ENCODE peak calls at places on chromosome 6, in eight cellular contexts. One of them, this sample, is unnamed. For H3K36me3, the result is how much of the 10 kb centered on the place peaks cover.

GRCh38 chr6:132598473-132598872 is 8.9 kb upstream of the TAAR5 start:
- DNase-seq in psoas muscle: no peak
- DNase-seq in pancreas: no peak
- DNase-seq in tibial nerve: no peak
- DNase-seq in uterus: no peak
- DNase-seq in neural progenitor cell: peak
- DNase-seq in upper lobe of left lung: no peak
- DNase-seq in cardiac muscle cell: peak
- DNase-seq in this sample: no peak

GRCh38 chr6:2426561-2427340 is 181.3 kb upstream of the GMDS start:
- DNase-seq in psoas muscle: no peak
- DNase-seq in pancreas: no peak
- DNase-seq in tibial nerve: no peak
- DNase-seq in uterus: no peak
- DNase-seq in neural progenitor cell: no peak
- DNase-seq in upper lobe of left lung: no peak
- DNase-seq in cardiac muscle cell: no peak
- DNase-seq in this sample: peak

GRCh38 chr6:112983741-112984221 is 636.7 kb downstream of the RFPL4B start:
- DNase-seq in psoas muscle: no peak
- DNase-seq in pancreas: no peak
- DNase-seq in tibial nerve: no peak
- DNase-seq in uterus: no peak
- DNase-seq in neural progenitor cell: no peak
- DNase-seq in upper lobe of left lung: no peak
- DNase-seq in cardiac muscle cell: no peak
- DNase-seq in this sample: no peak

GRCh38 chr6:133748628-133749027 is 140.3 kb upstream of the TCF21 start:
- DNase-seq in psoas muscle: no peak
- DNase-seq in pancreas: no peak
- DNase-seq in tibial nerve: no peak
- DNase-seq in uterus: no peak
- DNase-seq in neural progenitor cell: no peak
- DNase-seq in upper lobe of left lung: no peak
- DNase-seq in cardiac muscle cell: no peak
- DNase-seq in this sample: no peak

GRCh38 chr6:132763269-132763668 is 5.6 kb upstream of the VNN2 start:
- DNase-seq in psoas muscle: no peak
- DNase-seq in pancreas: no peak
- DNase-seq in tibial nerve: no peak
- DNase-seq in uterus: no peak
- DNase-seq in neural progenitor cell: no peak
- DNase-seq in upper lobe of left lung: peak
- DNase-seq in cardiac muscle cell: no peak
- DNase-seq in this sample: no peak

GRCh38 chr6:152828431-152828830 is 77.8 kb downstream of the VIP start:
- DNase-seq in psoas muscle: no peak
- DNase-seq in pancreas: no peak
- DNase-seq in tibial nerve: no peak
- DNase-seq in uterus: no peak
- DNase-seq in neural progenitor cell: no peak
- DNase-seq in upper lobe of left lung: no peak
- DNase-seq in cardiac muscle cell: no peak
- DNase-seq in this sample: no peak

GRCh38 chr6:21354805-21355238 is 238.7 kb upstream of the SOX4 start:
- DNase-seq in psoas muscle: no peak
- DNase-seq in pancreas: no peak
- DNase-seq in tibial nerve: no peak
- DNase-seq in uterus: no peak
- DNase-seq in neural progenitor cell: no peak
- DNase-seq in upper lobe of left lung: no peak
- DNase-seq in cardiac muscle cell: no peak
- DNase-seq in this sample: no peak

GRCh38 chr6:49541210-49541724 is 9.2 kb upstream of the C6orf141 start:
- DNase-seq in psoas muscle: no peak
- DNase-seq in pancreas: no peak
- DNase-seq in tibial nerve: no peak
- DNase-seq in uterus: no peak
- DNase-seq in neural progenitor cell: no peak
- DNase-seq in upper lobe of left lung: no peak
- DNase-seq in cardiac muscle cell: no peak
- DNase-seq in this sample: peak

GRCh38 chr6:148044261-148044731 is 298.3 kb upstream of the SASH1 start:
- DNase-seq in psoas muscle: no peak
- DNase-seq in pancreas: no peak
- DNase-seq in tibial nerve: no peak
- DNase-seq in uterus: no peak
- DNase-seq in neural progenitor cell: no peak
- DNase-seq in upper lobe of left lung: no peak
- DNase-seq in cardiac muscle cell: no peak
- DNase-seq in this sample: peak

GRCh38 chr6:140073456-140073855 is 699.0 kb upstream of the CITED2 start:
- DNase-seq in psoas muscle: no peak
- DNase-seq in pancreas: no peak
- DNase-seq in tibial nerve: no peak
- DNase-seq in uterus: no peak
- DNase-seq in neural progenitor cell: no peak
- DNase-seq in upper lobe of left lung: no peak
- DNase-seq in cardiac muscle cell: no peak
- DNase-seq in this sample: no peak

GRCh38 chr6:13177617-13178506 is 150.5 kb downstream of the TBC1D7 start:
- DNase-seq in psoas muscle: no peak
- DNase-seq in pancreas: no peak
- DNase-seq in tibial nerve: no peak
- DNase-seq in uterus: no peak
- DNase-seq in neural progenitor cell: no peak
- DNase-seq in upper lobe of left lung: no peak
- DNase-seq in cardiac muscle cell: no peak
- DNase-seq in this sample: no peak

GRCh38 chr6:684831-685636 is 7.9 kb downstream of the EXOC2 start:
- DNase-seq in psoas muscle: no peak
- DNase-seq in pancreas: no peak
- DNase-seq in tibial nerve: no peak
- DNase-seq in uterus: no peak
- DNase-seq in neural progenitor cell: no peak
- DNase-seq in upper lobe of left lung: no peak
- DNase-seq in cardiac muscle cell: no peak
- DNase-seq in this sample: no peak

GRCh38 chr6:161374971-161375873 is 101.4 kb upstream of the AGPAT4 start:
- DNase-seq in psoas muscle: peak
- DNase-seq in pancreas: peak
- DNase-seq in tibial nerve: peak
- DNase-seq in uterus: peak
- DNase-seq in neural progenitor cell: peak
- DNase-seq in upper lobe of left lung: peak
- DNase-seq in cardiac muscle cell: peak
- DNase-seq in this sample: no peak

GRCh38 chr6:50330347-50330746 is 280.6 kb upstream of the DEFB112 start:
- DNase-seq in psoas muscle: no peak
- DNase-seq in pancreas: no peak
- DNase-seq in tibial nerve: no peak
- DNase-seq in uterus: no peak
- DNase-seq in neural progenitor cell: no peak
- DNase-seq in upper lobe of left lung: no peak
- DNase-seq in cardiac muscle cell: no peak
- DNase-seq in this sample: no peak

GRCh38 chr6:3266170-3266569 is 7.4 kb downstream of the PSMG4 start:
- DNase-seq in psoas muscle: no peak
- DNase-seq in pancreas: no peak
- DNase-seq in tibial nerve: no peak
- DNase-seq in uterus: no peak
- DNase-seq in neural progenitor cell: no peak
- DNase-seq in upper lobe of left lung: no peak
- DNase-seq in cardiac muscle cell: no peak
- DNase-seq in this sample: no peak

GRCh38 chr6:170082531-170083187 is 208.2 kb downstream of the DLL1 start:
- DNase-seq in psoas muscle: no peak
- DNase-seq in pancreas: no peak
- DNase-seq in tibial nerve: no peak
- DNase-seq in uterus: no peak
- DNase-seq in neural progenitor cell: no peak
- DNase-seq in upper lobe of left lung: peak
- DNase-seq in cardiac muscle cell: no peak
- DNase-seq in this sample: no peak

GRCh38 chr6:25237579-25237978 is 41.6 kb upstream of the CARMIL1 start:
- DNase-seq in psoas muscle: no peak
- DNase-seq in pancreas: no peak
- DNase-seq in tibial nerve: no peak
- DNase-seq in uterus: no peak
- DNase-seq in neural progenitor cell: no peak
- DNase-seq in upper lobe of left lung: no peak
- DNase-seq in cardiac muscle cell: no peak
- DNase-seq in this sample: peak

GRCh38 chr6:81834141-81834621 is 81.7 kb upstream of the TENT5A start:
- DNase-seq in psoas muscle: no peak
- DNase-seq in pancreas: no peak
- DNase-seq in tibial nerve: no peak
- DNase-seq in uterus: no peak
- DNase-seq in neural progenitor cell: no peak
- DNase-seq in upper lobe of left lung: no peak
- DNase-seq in cardiac muscle cell: no peak
- DNase-seq in this sample: peak

GRCh38 chr6:77425216-77425615 is 38.1 kb downstream of the HTR1B start:
- DNase-seq in psoas muscle: no peak
- DNase-seq in pancreas: no peak
- DNase-seq in tibial nerve: no peak
- DNase-seq in uterus: no peak
- DNase-seq in neural progenitor cell: no peak
- DNase-seq in upper lobe of left lung: no peak
- DNase-seq in cardiac muscle cell: no peak
- DNase-seq in this sample: no peak

GRCh38 chr6:208379-208778 is 83.9 kb upstream of the DUSP22 start:
- DNase-seq in psoas muscle: no peak
- DNase-seq in pancreas: no peak
- DNase-seq in tibial nerve: no peak
- DNase-seq in uterus: no peak
- DNase-seq in neural progenitor cell: no peak
- DNase-seq in upper lobe of left lung: no peak
- DNase-seq in cardiac muscle cell: no peak
- DNase-seq in this sample: no peak

GRCh38 chr6:127198549-127198948 is 68.1 kb upstream of the RNF146 start:
- DNase-seq in psoas muscle: no peak
- DNase-seq in pancreas: no peak
- DNase-seq in tibial nerve: peak
- DNase-seq in uterus: no peak
- DNase-seq in neural progenitor cell: no peak
- DNase-seq in upper lobe of left lung: no peak
- DNase-seq in cardiac muscle cell: no peak
- DNase-seq in this sample: no peak

GRCh38 chr6:127199470-127199869 is 67.2 kb upstream of the RNF146 start:
- DNase-seq in psoas muscle: no peak
- DNase-seq in pancreas: no peak
- DNase-seq in tibial nerve: no peak
- DNase-seq in uterus: no peak
- DNase-seq in neural progenitor cell: no peak
- DNase-seq in upper lobe of left lung: no peak
- DNase-seq in cardiac muscle cell: no peak
- DNase-seq in this sample: no peak

GRCh38 chr6:127191716-127192115 is 73.2 kb downstream of the RSPO3 start:
- DNase-seq in psoas muscle: no peak
- DNase-seq in pancreas: no peak
- DNase-seq in tibial nerve: no peak
- DNase-seq in uterus: no peak
- DNase-seq in neural progenitor cell: no peak
- DNase-seq in upper lobe of left lung: no peak
- DNase-seq in cardiac muscle cell: peak
- DNase-seq in this sample: no peak

GRCh38 chr6:127192911-127193503 is 73.7 kb upstream of the RNF146 start:
- DNase-seq in psoas muscle: no peak
- DNase-seq in pancreas: no peak
- DNase-seq in tibial nerve: no peak
- DNase-seq in uterus: no peak
- DNase-seq in neural progenitor cell: no peak
- DNase-seq in upper lobe of left lung: no peak
- DNase-seq in cardiac muscle cell: no peak
- DNase-seq in this sample: peak

GRCh38 chr6:127195833-127196232 is 70.8 kb upstream of the RNF146 start:
- DNase-seq in psoas muscle: no peak
- DNase-seq in pancreas: no peak
- DNase-seq in tibial nerve: no peak
- DNase-seq in uterus: no peak
- DNase-seq in neural progenitor cell: no peak
- DNase-seq in upper lobe of left lung: no peak
- DNase-seq in cardiac muscle cell: no peak
- DNase-seq in this sample: no peak
- H3K36me3 ChIP-seq in psoas muscle: under half
- H3K36me3 ChIP-seq in pancreas: under half
- H3K36me3 ChIP-seq in tibial nerve: under half
- H3K36me3 ChIP-seq in uterus: under half
- H3K36me3 ChIP-seq in neural progenitor cell: under half
- H3K36me3 ChIP-seq in upper lobe of left lung: under half
- H3K36me3 ChIP-seq in cardiac muscle cell: under half
- H3K36me3 ChIP-seq in this sample: under half

DNA sequence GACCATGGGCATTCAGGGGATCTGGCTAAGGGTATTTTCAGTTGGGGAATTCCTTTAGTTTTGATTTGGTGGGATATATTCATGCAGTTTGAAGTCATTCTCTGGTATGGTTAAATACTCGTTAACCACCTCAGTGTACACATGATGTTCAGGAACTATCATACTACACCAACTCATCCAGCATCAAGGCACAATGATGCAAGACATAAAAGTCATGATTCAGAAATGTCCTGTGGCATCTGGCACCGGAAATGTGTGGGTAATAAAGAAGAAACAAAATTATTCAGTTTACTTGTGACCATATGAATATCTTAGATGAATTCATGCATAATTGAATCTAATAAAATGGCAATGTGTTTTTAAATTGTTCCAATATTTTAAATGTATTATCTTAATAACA is 129.0 kb upstream of the BMP5 start:
- DNase-seq in psoas muscle: no peak
- DNase-seq in pancreas: no peak
- DNase-seq in tibial nerve: no peak
- DNase-seq in uterus: no peak
- DNase-seq in neural progenitor cell: no peak
- DNase-seq in upper lobe of left lung: no peak
- DNase-seq in cardiac muscle cell: no peak
- DNase-seq in this sample: peak
- TF ChIP-seq CTCF in psoas muscle: no peak
- TF ChIP-seq CTCF in pancreas: no peak
- TF ChIP-seq CTCF in tibial nerve: no peak
- TF ChIP-seq CTCF in uterus: no peak
- TF ChIP-seq CTCF in neural progenitor cell: no peak
- TF ChIP-seq CTCF in upper lobe of left lung: no peak
- TF ChIP-seq CTCF in cardiac muscle cell: no peak
- TF ChIP-seq CTCF in this sample: no peak

GRCh38 chr6:44248579-44248978 is 1.7 kb downstream of the HSP90AB1 start:
- DNase-seq in psoas muscle: no peak
- DNase-seq in pancreas: no peak
- DNase-seq in tibial nerve: no peak
- DNase-seq in uterus: no peak
- DNase-seq in neural progenitor cell: no peak
- DNase-seq in upper lobe of left lung: no peak
- DNase-seq in cardiac muscle cell: no peak
- DNase-seq in this sample: no peak
- H3K36me3 ChIP-seq in psoas muscle: half or more
- H3K36me3 ChIP-seq in pancreas: under half
- H3K36me3 ChIP-seq in tibial nerve: under half
- H3K36me3 ChIP-seq in uterus: under half
- H3K36me3 ChIP-seq in neural progenitor cell: under half
- H3K36me3 ChIP-seq in upper lobe of left lung: under half
- H3K36me3 ChIP-seq in cardiac muscle cell: under half
- H3K36me3 ChIP-seq in this sample: under half

GRCh38 chr6:110688661-110689268 is 126.5 kb downstream of the CDK19 start:
- DNase-seq in psoas muscle: no peak
- DNase-seq in pancreas: no peak
- DNase-seq in tibial nerve: no peak
- DNase-seq in uterus: no peak
- DNase-seq in neural progenitor cell: no peak
- DNase-seq in upper lobe of left lung: peak
- DNase-seq in cardiac muscle cell: no peak
- DNase-seq in this sample: no peak
- TF ChIP-seq CTCF in psoas muscle: no peak
- TF ChIP-seq CTCF in pancreas: no peak
- TF ChIP-seq CTCF in tibial nerve: no peak
- TF ChIP-seq CTCF in uterus: no peak
- TF ChIP-seq CTCF in neural progenitor cell: no peak
- TF ChIP-seq CTCF in upper lobe of left lung: no peak
- TF ChIP-seq CTCF in cardiac muscle cell: no peak
- TF ChIP-seq CTCF in this sample: no peak

This sample was measured in BJ.